ENCODE peak calls at places on chromosome 20, in seven cellular contexts. One of them, this sample, is unnamed. For H3K27me3, the result is how much of the 10 kb centered on the place peaks cover.

GRCh38 chr20:23363257-23363649 is 1.3 kb downstream of the GZF1 start:
- DNase-seq in thyroid gland: peak
- DNase-seq in HL-60: no peak
- DNase-seq in mesenchymal stem cell: no peak
- DNase-seq in PC-3: no peak
- DNase-seq in tibial nerve: no peak
- DNase-seq in AG04450: no peak
- DNase-seq in this sample: no peak

GRCh38 chr20:61166324-61166723 is 85.7 kb upstream of the CDH4 start:
- DNase-seq in PC-3: no peak
- DNase-seq in AG04450: no peak
- DNase-seq in thyroid gland: no peak
- DNase-seq in tibial nerve: no peak
- DNase-seq in mesenchymal stem cell: peak
- DNase-seq in HL-60: no peak
- DNase-seq in this sample: no peak

GRCh38 chr20:62141397-62142251 is 1.6 kb downstream of the PSMA7 start:
- DNase-seq in mesenchymal stem cell: peak
- DNase-seq in AG04450: no peak
- DNase-seq in tibial nerve: no peak
- DNase-seq in PC-3: peak
- DNase-seq in HL-60: peak
- DNase-seq in thyroid gland: no peak
- DNase-seq in this sample: peak

GRCh38 chr20:17859616-17860232 is 108.9 kb downstream of the SNX5 start:
- DNase-seq in HL-60: no peak
- DNase-seq in mesenchymal stem cell: no peak
- DNase-seq in thyroid gland: peak
- DNase-seq in AG04450: no peak
- DNase-seq in PC-3: no peak
- DNase-seq in tibial nerve: no peak
- DNase-seq in this sample: peak

GRCh38 chr20:51366155-51366886 is 176.2 kb downstream of the NFATC2 start:
- DNase-seq in tibial nerve: peak
- DNase-seq in mesenchymal stem cell: peak
- DNase-seq in thyroid gland: peak
- DNase-seq in HL-60: no peak
- DNase-seq in PC-3: peak
- DNase-seq in AG04450: peak
- DNase-seq in this sample: peak

GRCh38 chr20:36572701-36573102 is 695 bp upstream of the TGIF2 start:
- DNase-seq in AG04450: no peak
- DNase-seq in tibial nerve: no peak
- DNase-seq in thyroid gland: peak
- DNase-seq in PC-3: no peak
- DNase-seq in mesenchymal stem cell: peak
- DNase-seq in HL-60: no peak
- DNase-seq in this sample: peak

GRCh38 chr20:23145281-23145700 is 59.2 kb upstream of the CD93 start:
- DNase-seq in tibial nerve: no peak
- DNase-seq in AG04450: no peak
- DNase-seq in PC-3: peak
- DNase-seq in HL-60: no peak
- DNase-seq in thyroid gland: no peak
- DNase-seq in mesenchymal stem cell: peak
- DNase-seq in this sample: no peak

GRCh38 chr20:62307226-62308101 is 4.7 kb downstream of the ADRM1 start:
- DNase-seq in AG04450: no peak
- DNase-seq in tibial nerve: no peak
- DNase-seq in thyroid gland: no peak
- DNase-seq in mesenchymal stem cell: no peak
- DNase-seq in PC-3: peak
- DNase-seq in HL-60: no peak
- DNase-seq in this sample: no peak

GRCh38 chr20:44911264-44911921 is 1.5 kb downstream of the PABPC1L start:
- DNase-seq in PC-3: peak
- DNase-seq in tibial nerve: peak
- DNase-seq in mesenchymal stem cell: peak
- DNase-seq in thyroid gland: peak
- DNase-seq in AG04450: no peak
- DNase-seq in HL-60: no peak
- DNase-seq in this sample: peak

GRCh38 chr20:47031028-47031427 is 136.4 kb downstream of the EYA2 start:
- DNase-seq in tibial nerve: no peak
- DNase-seq in HL-60: no peak
- DNase-seq in AG04450: no peak
- DNase-seq in PC-3: no peak
- DNase-seq in mesenchymal stem cell: no peak
- DNase-seq in thyroid gland: no peak
- DNase-seq in this sample: no peak

GRCh38 chr20:16844406-16844805 is 96.2 kb downstream of the OTOR start:
- DNase-seq in AG04450: no peak
- DNase-seq in mesenchymal stem cell: no peak
- DNase-seq in thyroid gland: no peak
- DNase-seq in PC-3: no peak
- DNase-seq in HL-60: no peak
- DNase-seq in tibial nerve: no peak
- DNase-seq in this sample: no peak

GRCh38 chr20:62496525-62497218 is 20.9 kb upstream of the GATA5 start:
- DNase-seq in tibial nerve: no peak
- DNase-seq in mesenchymal stem cell: no peak
- DNase-seq in PC-3: peak
- DNase-seq in AG04450: no peak
- DNase-seq in HL-60: no peak
- DNase-seq in thyroid gland: peak
- DNase-seq in this sample: no peak

DNA sequence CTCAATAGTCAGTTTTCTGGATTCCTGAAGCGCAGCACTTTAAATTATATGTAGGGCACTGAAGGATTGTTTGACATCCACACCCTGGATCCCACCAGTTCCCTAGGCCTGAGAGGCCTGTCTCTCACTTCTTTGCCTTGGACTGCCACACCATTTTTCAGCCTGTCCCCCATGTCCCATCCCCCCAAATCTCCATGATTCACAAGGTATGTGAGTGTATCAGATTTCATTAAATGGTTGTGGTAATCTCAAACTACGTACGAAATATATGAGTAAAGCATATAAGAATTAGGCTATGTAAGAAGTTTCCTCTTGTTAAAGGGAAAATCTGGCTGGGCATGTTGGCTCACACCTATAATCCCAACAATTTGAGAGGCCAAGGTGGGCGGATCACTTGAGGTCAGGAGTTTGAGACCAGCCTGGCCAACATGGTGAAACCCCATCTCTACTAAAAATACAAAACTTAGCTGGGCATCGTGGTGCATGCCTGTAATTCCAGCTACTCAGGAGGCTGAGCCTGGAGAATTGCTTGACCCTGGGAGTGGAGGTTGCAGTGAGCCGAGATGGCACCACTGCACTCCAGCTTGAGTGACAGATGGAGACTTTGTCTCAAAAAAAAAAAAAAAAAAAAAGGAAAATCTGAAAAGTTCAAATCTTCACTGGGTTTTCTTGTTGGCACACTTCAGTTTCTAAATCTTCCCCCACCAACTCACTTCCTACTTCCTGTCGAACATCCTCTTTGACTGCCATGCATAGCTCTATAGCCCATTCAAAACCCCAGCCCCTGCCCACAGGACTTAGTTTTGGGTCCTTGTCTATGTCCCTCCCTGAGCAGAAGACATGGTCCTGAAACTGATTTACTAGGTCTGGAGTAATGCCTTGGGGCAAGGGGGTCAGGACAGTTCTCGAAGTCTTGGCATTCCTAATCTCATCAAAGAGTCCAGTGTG is 97.3 kb upstream of the SHLD1 start:
- DNase-seq in HL-60: no peak
- DNase-seq in AG04450: peak
- DNase-seq in mesenchymal stem cell: peak
- DNase-seq in tibial nerve: no peak
- DNase-seq in PC-3: peak
- DNase-seq in thyroid gland: no peak
- DNase-seq in this sample: no peak
- H3K27ac ChIP-seq in HL-60: peak
- H3K27ac ChIP-seq in AG04450: peak
- H3K27ac ChIP-seq in mesenchymal stem cell: no peak
- H3K27ac ChIP-seq in tibial nerve: no peak
- H3K27ac ChIP-seq in PC-3: peak
- H3K27ac ChIP-seq in thyroid gland: no peak
- H3K27ac ChIP-seq in this sample: no peak

DNA sequence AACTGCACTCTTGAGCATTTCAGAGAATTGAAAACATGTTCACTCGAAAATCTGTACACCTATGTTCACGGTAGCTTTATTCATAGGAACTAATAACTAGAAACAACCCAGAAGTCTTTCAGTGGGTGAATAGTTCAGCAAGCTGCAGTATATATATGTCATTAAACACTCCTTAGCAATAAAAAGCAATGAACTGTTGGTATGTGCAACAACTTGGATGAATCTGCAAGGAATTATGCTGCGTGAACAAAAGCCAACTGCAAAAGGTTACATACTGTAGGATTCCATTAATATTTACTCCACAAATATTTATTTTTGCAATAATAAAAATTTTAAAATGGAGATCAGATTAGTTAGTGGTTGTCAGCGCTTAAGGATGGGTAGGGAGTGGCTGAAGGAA is 22.1 kb upstream of the FKBP1A start:
- DNase-seq in tibial nerve: no peak
- DNase-seq in mesenchymal stem cell: no peak
- DNase-seq in thyroid gland: no peak
- DNase-seq in PC-3: peak
- DNase-seq in HL-60: no peak
- DNase-seq in AG04450: no peak
- DNase-seq in this sample: no peak
- H3K27me3 ChIP-seq in tibial nerve: under half
- H3K27me3 ChIP-seq in mesenchymal stem cell: under half
- H3K27me3 ChIP-seq in thyroid gland: under half
- H3K27me3 ChIP-seq in PC-3: under half
- H3K27me3 ChIP-seq in HL-60: under half
- H3K27me3 ChIP-seq in AG04450: under half
- H3K27me3 ChIP-seq in this sample: under half

DNA sequence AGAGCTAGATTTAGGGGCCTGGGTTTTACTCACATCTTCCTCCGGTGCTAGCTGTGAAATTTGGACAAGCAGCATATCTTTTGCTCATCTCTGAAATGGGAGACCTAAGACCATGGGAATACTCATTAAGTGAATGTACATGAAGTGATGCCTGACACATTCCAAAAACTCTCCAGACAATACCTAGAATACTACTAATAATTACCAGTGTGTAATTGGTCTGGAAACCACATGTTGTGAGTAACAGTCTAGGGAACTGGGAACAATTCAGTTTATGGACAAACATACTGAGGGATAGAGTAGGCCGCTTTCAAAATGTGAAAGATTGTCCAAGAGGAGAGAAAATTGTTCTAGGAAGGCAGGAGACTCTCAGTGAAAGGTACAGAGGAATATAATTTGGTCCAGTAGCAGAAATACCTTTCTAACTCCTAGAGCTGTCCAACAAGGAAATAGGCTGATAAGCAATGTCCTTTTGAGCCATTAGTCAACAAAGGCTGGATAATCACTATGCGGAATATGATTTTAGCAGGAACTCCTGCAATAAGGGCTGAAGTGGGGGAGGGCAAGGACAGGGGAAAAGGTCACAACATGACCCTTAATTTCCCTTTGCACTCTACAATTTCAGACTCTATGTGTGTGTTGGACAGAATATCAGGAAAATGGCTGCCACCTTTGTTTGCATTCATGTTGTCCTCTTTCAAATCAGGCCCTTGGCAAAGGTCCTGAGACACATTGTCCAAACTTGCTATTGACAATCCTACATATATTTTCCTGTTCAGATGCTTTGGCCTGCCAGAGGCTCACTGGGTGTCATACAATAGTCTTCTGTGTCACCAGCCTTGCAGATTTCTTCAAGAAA is 315.4 kb downstream of the PLCB1 start:
- DNase-seq in thyroid gland: no peak
- DNase-seq in AG04450: no peak
- DNase-seq in mesenchymal stem cell: no peak
- DNase-seq in tibial nerve: no peak
- DNase-seq in HL-60: no peak
- DNase-seq in PC-3: no peak
- DNase-seq in this sample: no peak
- H3K27ac ChIP-seq in thyroid gland: no peak
- H3K27ac ChIP-seq in AG04450: no peak
- H3K27ac ChIP-seq in mesenchymal stem cell: no peak
- H3K27ac ChIP-seq in tibial nerve: no peak
- H3K27ac ChIP-seq in HL-60: no peak
- H3K27ac ChIP-seq in PC-3: no peak
- H3K27ac ChIP-seq in this sample: no peak

DNA sequence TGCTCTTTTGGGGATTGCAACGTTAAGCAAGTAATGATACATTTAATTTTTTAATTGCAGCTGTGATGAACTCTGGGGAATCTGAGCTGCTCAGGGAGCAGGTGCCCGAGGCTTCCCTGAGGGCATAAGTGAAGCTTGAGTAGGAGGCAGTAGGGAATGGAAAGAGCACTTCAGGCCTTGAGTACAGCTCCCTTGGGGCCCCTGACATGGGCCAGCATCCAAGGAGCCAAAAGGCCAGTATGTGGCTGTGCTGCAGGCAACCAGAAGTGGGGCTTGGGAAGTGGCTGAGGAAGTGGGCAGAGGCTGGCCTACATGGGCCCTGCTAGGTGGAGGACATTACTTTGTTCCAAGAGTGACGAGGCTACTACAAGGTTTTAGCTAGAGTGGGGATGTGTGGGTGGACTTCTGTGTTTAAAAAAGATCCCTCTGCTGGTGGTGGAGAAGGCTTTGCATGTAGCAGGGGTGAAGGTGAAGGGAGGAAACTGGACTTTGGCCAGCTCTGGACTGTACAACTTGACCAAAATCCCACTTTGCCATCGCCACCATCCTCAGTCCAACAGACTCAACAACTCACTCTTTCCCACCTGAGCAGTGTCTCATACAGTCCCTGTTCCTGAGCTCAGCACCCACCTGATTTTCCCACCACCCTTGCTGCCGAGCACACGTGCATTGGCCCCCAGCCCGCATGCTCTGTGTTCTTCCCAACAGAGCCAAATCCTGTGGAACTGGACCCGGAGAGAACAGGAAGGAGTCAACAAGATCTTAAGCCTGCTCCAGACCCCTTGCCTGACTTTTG is 10.9 kb upstream of the ZNF831 start:
- DNase-seq in tibial nerve: no peak
- DNase-seq in HL-60: no peak
- DNase-seq in mesenchymal stem cell: no peak
- DNase-seq in PC-3: no peak
- DNase-seq in AG04450: no peak
- DNase-seq in thyroid gland: no peak
- DNase-seq in this sample: no peak
- H3K27me3 ChIP-seq in tibial nerve: under half
- H3K27me3 ChIP-seq in HL-60: under half
- H3K27me3 ChIP-seq in mesenchymal stem cell: under half
- H3K27me3 ChIP-seq in PC-3: half or more
- H3K27me3 ChIP-seq in AG04450: under half
- H3K27me3 ChIP-seq in thyroid gland: under half
- H3K27me3 ChIP-seq in this sample: under half

GRCh38 chr20:19212524-19213502 is at the start of gene SLC24A3:
- DNase-seq in PC-3: peak
- DNase-seq in AG04450: no peak
- DNase-seq in tibial nerve: no peak
- DNase-seq in thyroid gland: peak
- DNase-seq in HL-60: no peak
- DNase-seq in mesenchymal stem cell: peak
- DNase-seq in this sample: peak
- H3K27ac ChIP-seq in PC-3: no peak
- H3K27ac ChIP-seq in AG04450: no peak
- H3K27ac ChIP-seq in tibial nerve: no peak
- H3K27ac ChIP-seq in thyroid gland: peak
- H3K27ac ChIP-seq in HL-60: no peak
- H3K27ac ChIP-seq in mesenchymal stem cell: no peak
- H3K27ac ChIP-seq in this sample: no peak

GRCh38 chr20:48340915-48341314 is 486.9 kb downstream of the PREX1 start:
- DNase-seq in thyroid gland: no peak
- DNase-seq in tibial nerve: no peak
- DNase-seq in mesenchymal stem cell: no peak
- DNase-seq in HL-60: no peak
- DNase-seq in AG04450: no peak
- DNase-seq in PC-3: no peak
- DNase-seq in this sample: no peak
- H3K27me3 ChIP-seq in thyroid gland: under half
- H3K27me3 ChIP-seq in tibial nerve: under half
- H3K27me3 ChIP-seq in mesenchymal stem cell: under half
- H3K27me3 ChIP-seq in HL-60: under half
- H3K27me3 ChIP-seq in AG04450: under half
- H3K27me3 ChIP-seq in PC-3: under half
- H3K27me3 ChIP-seq in this sample: under half